ENCODE peak calls at places on chromosome 13, in nine cellular contexts. J is mesothelial cell of epicardium, E is AG04450, G is left lung, Q is kidney epithelial cell, R is HFFc6, U is neural progenitor cell, V is dorsolateral prefrontal cortex, B is IMR-90. K is an unnamed sample.

GRCh38 chr13:74758188-74758587 is 624.0 kb upstream of the KLF12 start:
- DNase-seq in J (no peak), Q (no peak), E (no peak), R (no peak), V (no peak), U (peak), G (no peak), B (no peak), K (no peak)

GRCh38 chr13:20118268-20119140 is 42.3 kb downstream of the GJA3 start:
- DNase-seq in G (peak), V (peak), B (no peak), U (peak), E (no peak), R (no peak), Q (no peak), J (peak), K (no peak)

GRCh38 chr13:28513745-28514144 is 18.8 kb upstream of the FLT1 start:
- DNase-seq in B (no peak), U (no peak), Q (no peak), R (no peak), V (no peak), G (no peak), E (no peak), J (no peak), K (no peak)

GRCh38 chr13:39893808-39894207 is 238.3 kb downstream of the COG6 start:
- DNase-seq in R (no peak), E (no peak), G (no peak), Q (no peak), V (no peak), B (no peak), U (no peak), J (no peak), K (no peak)

GRCh38 chr13:86020350-86021002 is 221.3 kb upstream of the SLITRK6 start:
- DNase-seq in V (no peak), G (no peak), J (no peak), U (no peak), B (peak), E (peak), Q (peak), R (no peak), K (no peak)

GRCh38 chr13:111005808-111006494 is 91.1 kb upstream of the ANKRD10 start:
- DNase-seq in Q (no peak), E (no peak), R (no peak), G (no peak), B (peak), V (no peak), U (no peak), J (no peak), K (no peak)

GRCh38 chr13:108676620-108677019 is 47.2 kb downstream of the MYO16 start:
- DNase-seq in Q (no peak), V (no peak), B (no peak), R (no peak), U (no peak), E (no peak), J (no peak), G (no peak), K (no peak)

GRCh38 chr13:90485441-90485840 is 862.0 kb upstream of the MIR17HG start:
- DNase-seq in R (peak), V (no peak), B (peak), E (no peak), Q (peak), J (no peak), U (no peak), G (no peak), K (peak)

GRCh38 chr13:27359203-27359821 is 65.1 kb upstream of the GTF3A start:
- DNase-seq in E (peak), G (peak), J (peak), B (peak), U (peak), Q (no peak), R (peak), V (peak), K (no peak)

GRCh38 chr13:38202730-38203129 is 146.9 kb upstream of the UFM1 start:
- DNase-seq in U (no peak), B (peak), Q (no peak), R (peak), J (no peak), E (no peak), V (no peak), G (no peak), K (no peak)

GRCh38 chr13:109785141-109785891 is 1.1 kb downstream of the IRS2 start:
- DNase-seq in U (peak), B (peak), J (peak), V (peak), E (no peak), Q (no peak), G (no peak), R (no peak), K (no peak)

GRCh38 chr13:53010374-53011105 is 18.1 kb upstream of the OLFM4 start:
- DNase-seq in Q (peak), J (no peak), U (no peak), E (no peak), G (no peak), V (no peak), B (no peak), R (no peak), K (no peak)

GRCh38 chr13:101941095-101941777 is 460.6 kb downstream of the FGF14 start:
- DNase-seq in J (no peak), U (no peak), V (no peak), G (no peak), B (peak), Q (no peak), R (peak), E (no peak), K (no peak)

GRCh38 chr13:102651392-102651791 is 43.5 kb downstream of the METTL21C start:
- DNase-seq in E (no peak), R (no peak), V (no peak), U (no peak), B (peak), Q (no peak), G (no peak), J (no peak), K (no peak)

GRCh38 chr13:41273806-41274441 is 10.5 kb upstream of the MTRF1 start:
- DNase-seq in E (no peak), R (no peak), G (no peak), V (no peak), B (no peak), Q (no peak), J (no peak), U (no peak), K (no peak)
- TF ChIP-seq CTCF in E (no peak), R (no peak), G (no peak), V (no peak), B (no peak), Q (no peak), J (no peak), U (no peak), K (no peak)

DNA sequence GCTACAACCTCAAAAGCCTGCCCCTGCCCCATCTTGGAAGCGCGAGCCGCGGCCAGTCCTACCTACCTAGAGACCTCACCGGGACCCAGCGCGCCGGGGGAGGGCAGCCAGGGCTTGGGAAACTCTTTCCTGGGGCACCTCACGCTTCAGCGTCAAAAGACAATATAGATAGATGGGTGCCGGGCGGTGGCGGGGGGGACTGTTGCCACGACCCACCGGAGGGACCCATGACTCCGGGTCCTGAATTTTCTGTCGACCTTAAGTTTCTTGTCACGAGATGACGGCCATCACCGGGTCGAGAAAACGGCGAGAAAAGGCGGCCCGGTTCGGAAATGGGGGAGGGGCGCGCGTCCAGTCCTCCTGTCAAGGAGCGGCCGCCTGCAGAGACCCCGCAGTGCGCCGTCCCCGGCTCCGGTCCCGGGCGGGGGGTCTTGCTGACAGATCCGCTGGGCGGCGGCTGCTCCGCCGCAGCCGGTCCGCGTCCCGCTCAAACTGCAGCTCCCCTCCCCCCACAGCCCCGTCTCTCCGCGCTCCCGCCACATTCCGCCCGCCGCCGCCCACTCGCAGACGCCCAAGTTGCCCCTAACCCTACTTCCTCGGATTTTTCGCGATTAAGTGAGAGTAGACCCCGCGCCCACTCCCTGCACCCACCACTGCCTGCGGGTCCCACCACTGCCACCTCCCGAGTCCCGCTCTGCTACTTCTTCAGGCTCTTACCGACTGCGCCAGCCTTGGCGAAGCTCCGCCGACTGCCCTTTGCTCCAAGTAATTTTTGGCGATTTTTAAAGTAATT is 66.1 kb downstream of the KCNRG start:
- DNase-seq in G (peak), V (peak), U (peak), E (no peak), R (no peak), J (peak), B (no peak), Q (no peak), K (no peak)
- TF ChIP-seq CTCF in G (no peak), V (no peak), U (peak), E (peak), R (peak), J (no peak), B (no peak), Q (peak), K (no peak)

DNA sequence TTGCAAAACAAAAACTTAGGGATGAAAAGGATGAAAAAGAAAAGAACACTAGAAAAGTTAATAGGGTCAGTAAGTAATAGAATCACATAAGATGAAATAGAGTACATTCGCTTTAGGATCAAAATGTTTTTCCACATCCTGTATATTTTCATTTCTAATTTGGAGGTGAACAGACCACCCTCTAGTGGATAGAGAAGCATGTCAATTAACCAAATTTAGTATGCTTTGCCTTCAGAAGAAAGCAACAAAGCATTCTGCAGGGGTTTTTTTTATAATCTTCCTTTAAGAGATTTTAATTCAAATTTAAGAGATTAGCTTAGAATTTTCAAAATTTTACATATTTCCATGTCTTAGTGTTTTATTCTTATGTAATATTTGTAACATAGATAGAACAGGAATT is 610.9 kb upstream of the SGCG start:
- DNase-seq in R (no peak), J (no peak), U (no peak), E (no peak), B (no peak), G (no peak), Q (no peak), V (no peak), K (no peak)
- TF ChIP-seq CTCF in R (no peak), J (no peak), U (peak), E (no peak), B (no peak), G (no peak), Q (no peak), V (no peak), K (no peak)

GRCh38 chr13:60258349-60258748 is 94.6 kb upstream of the DIAPH3 start:
- DNase-seq in E (no peak), U (peak), G (no peak), J (no peak), B (no peak), V (no peak), R (no peak), Q (no peak), K (no peak)

GRCh38 chr13:60261432-60262351 is 98.0 kb upstream of the DIAPH3 start:
- DNase-seq in V (no peak), G (no peak), U (peak), B (no peak), Q (no peak), R (no peak), E (no peak), J (no peak), K (no peak)

GRCh38 chr13:60265566-60265965 is 101.8 kb upstream of the DIAPH3 start:
- DNase-seq in J (no peak), V (no peak), B (no peak), R (no peak), Q (no peak), U (no peak), G (no peak), E (no peak), K (no peak)

GRCh38 chr13:60260440-60260839 is 96.7 kb upstream of the DIAPH3 start:
- DNase-seq in J (no peak), U (peak), B (no peak), E (no peak), V (no peak), G (no peak), R (no peak), Q (no peak), K (no peak)
- TF ChIP-seq CTCF in J (no peak), U (peak), B (no peak), E (peak), V (no peak), G (no peak), R (peak), Q (no peak), K (peak)

DNA sequence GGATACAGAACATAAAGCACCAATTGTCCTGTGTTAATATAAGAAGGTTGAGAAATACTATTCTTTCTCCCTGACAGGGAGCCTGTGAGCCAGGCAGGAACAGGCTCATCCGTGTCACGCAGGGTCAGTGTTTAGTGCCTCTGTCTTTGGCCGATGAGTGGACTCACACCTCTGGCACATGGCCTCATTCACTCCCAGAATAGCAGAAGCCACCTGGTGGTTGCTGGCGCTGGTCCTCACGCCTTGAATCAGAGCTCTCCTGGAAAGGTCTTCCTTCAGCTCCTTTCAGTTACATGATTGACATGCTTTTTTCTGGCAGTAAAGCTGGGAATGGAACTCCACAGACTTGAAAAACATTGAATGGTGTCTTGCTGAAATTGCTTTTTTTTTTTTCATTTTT is 28.1 kb upstream of the SIAH3 start:
- DNase-seq in G (no peak), E (no peak), V (peak), R (no peak), J (no peak), B (no peak), U (peak), Q (no peak), K (no peak)
- TF ChIP-seq CTCF in G (no peak), E (no peak), V (no peak), R (no peak), J (no peak), B (no peak), U (peak), Q (peak), K (no peak)

K was measured in HFF-Myc.